ENCODE peak calls at places on chromosomes 5 and 9, in four cellular contexts. N is midbrain, J is AG09309, M is HCT116. F is an unnamed sample.

GRCh38 chr5:153018121-153018520 is 472.3 kb upstream of the GRIA1 start:
- DNase-seq in N (no peak), J (no peak), M (no peak), F (no peak)

GRCh38 chr5:41649659-41650058 is 139.3 kb upstream of the PLCXD3 start:
- DNase-seq in N (no peak), J (peak; percentile 10), M (no peak), F (no peak)

GRCh38 chr5:78889759-78890158 is 95.4 kb downstream of the ARSB start:
- DNase-seq in N (no peak), J (no peak), M (no peak), F (no peak)

GRCh38 chr9:133449760-133450159 is 10.0 kb upstream of the CACFD1 start:
- DNase-seq in N (no peak), J (no peak), M (peak; percentile 58), F (no peak)

GRCh38 chr5:102713682-102714231 is 41.3 kb upstream of the PAM start:
- DNase-seq in N (no peak), J (no peak), M (no peak), F (peak; percentile 56)

GRCh38 chr5:141186897-141187512 is at the start of gene PCDHB9:
- DNase-seq in N (peak; percentile 11), J (no peak), M (peak; percentile 6), F (no peak)

GRCh38 chr9:38066907-38067610 is 2.0 kb downstream of the SHB start:
- DNase-seq in N (no peak), J (no peak), M (no peak), F (peak; percentile 41)

GRCh38 chr5:180803181-180804128 is 849 bp upstream of the MGAT1 start:
- DNase-seq in N (peak; percentile 24), J (no peak), M (no peak), F (no peak)

GRCh38 chr5:72760259-72760658 is 56.2 kb upstream of the TNPO1 start:
- DNase-seq in N (no peak), J (no peak), M (no peak), F (no peak)

GRCh38 chr9:36664806-36665205 is 92.1 kb downstream of the MELK start:
- DNase-seq in N (no peak), J (no peak), M (no peak), F (no peak)

GRCh38 chr9:18786936-18787658 is 245.9 kb downstream of the SAXO1 start:
- DNase-seq in N (no peak), J (no peak), M (no peak), F (no peak)

GRCh38 chr9:6512085-6512657 is 99.2 kb downstream of the UHRF2 start:
- DNase-seq in N (no peak), J (no peak), M (no peak), F (no peak)

GRCh38 chr5:90000351-90000750 is 409.2 kb downstream of the CETN3 start:
- DNase-seq in N (no peak), J (no peak), M (no peak), F (no peak)

GRCh38 chr9:87556039-87556438 is 58.4 kb downstream of the DAPK1 start:
- DNase-seq in N (no peak), J (no peak), M (no peak), F (no peak)

GRCh38 chr9:79616013-79616412 is 44.2 kb downstream of the TLE4 start:
- DNase-seq in N (no peak), J (no peak), M (no peak), F (no peak)

GRCh38 chr9:134936021-134936761 is 18.5 kb upstream of the FCN1 start:
- DNase-seq in N (no peak), J (no peak), M (no peak), F (no peak)

GRCh38 chr9:2271426-2271825 is 256.3 kb downstream of the SMARCA2 start:
- DNase-seq in N (no peak), J (no peak), M (peak; percentile 18), F (peak; percentile 16)

GRCh38 chr5:42718591-42718990 is 38.0 kb upstream of the CCDC152 start:
- DNase-seq in N (no peak), J (no peak), M (no peak), F (no peak)

F was measured in putamen.